ENCODE peak calls at places on chromosome 13, in five cellular contexts. P is neural progenitor cell, Y is thoracic aorta, E is astrocyte, Q is tibial nerve. I is an unnamed sample.

GRCh38 chr13:96780105-96780504 is 214.2 kb downstream of the OXGR1 start:
- DNase-seq in P (no peak), Y (no peak), Q (no peak), E (no peak), I (no peak)

GRCh38 chr13:36101157-36101556 is 30.0 kb downstream of the DCLK1 start:
- DNase-seq in P (no peak), Y (no peak), E (no peak), Q (no peak), I (no peak)

GRCh38 chr13:30388401-30389283 is 33.7 kb upstream of the UBE2L5 start:
- DNase-seq in P (peak; percentile 13), Q (peak; percentile 41), Y (no peak), E (no peak), I (no peak)

GRCh38 chr13:43057653-43058317 is 34.4 kb downstream of the DNAJC15 start:
- DNase-seq in Y (no peak), P (peak; percentile 35), E (peak; percentile 55), Q (no peak), I (no peak)

GRCh38 chr13:99986751-99987150 is 5.2 kb downstream of the ZIC2 start:
- DNase-seq in P (peak; percentile 53), E (no peak), Y (no peak), Q (no peak), I (no peak)

GRCh38 chr13:40115456-40115855 is 460.0 kb downstream of the COG6 start:
- DNase-seq in Y (no peak), P (no peak), Q (no peak), E (no peak), I (no peak)

GRCh38 chr13:31947105-31947504 is 84.5 kb upstream of the FRY start:
- DNase-seq in Y (no peak), E (no peak), P (peak; percentile 16), Q (no peak), I (no peak)

GRCh38 chr13:109363431-109363830 is 423.0 kb downstream of the IRS2 start:
- DNase-seq in Q (no peak), P (no peak), E (no peak), Y (no peak), I (no peak)

GRCh38 chr13:101757446-101758039 is 305.1 kb downstream of the ITGBL1 start:
- DNase-seq in Y (no peak), Q (no peak), E (peak; percentile 14), P (peak; percentile 9), I (no peak)

GRCh38 chr13:53411443-53411842 is 382.8 kb downstream of the OLFM4 start:
- DNase-seq in E (no peak), Q (no peak), Y (no peak), P (peak; percentile 63), I (no peak)

GRCh38 chr13:89402211-89402610 is 1731.0 kb downstream of the SLITRK5 start:
- DNase-seq in E (no peak), Q (no peak), P (no peak), Y (no peak), I (no peak)

GRCh38 chr13:40377783-40378182 is 288.7 kb downstream of the FOXO1 start:
- DNase-seq in Y (no peak), Q (no peak), P (no peak), E (peak; percentile 75), I (no peak)

GRCh38 chr13:100131863-100132574 is 43.1 kb downstream of the PCCA start:
- DNase-seq in P (no peak), Q (no peak), E (peak; percentile 95), Y (no peak), I (no peak)

GRCh38 chr13:65011403-65011802 is 2218.7 kb downstream of the PCDH9 start:
- DNase-seq in E (no peak), Q (no peak), P (no peak), Y (no peak), I (no peak)

GRCh38 chr13:113110852-113111315 is 5.3 kb downstream of the F7 start:
- DNase-seq in Q (no peak), P (no peak), E (no peak), Y (no peak), I (no peak)

GRCh38 chr13:28220166-28220565 is 81.8 kb downstream of the PAN3 start:
- DNase-seq in Y (no peak), P (no peak), E (peak; percentile 7), Q (no peak), I (no peak)

GRCh38 chr13:43528992-43529391 is 257.8 kb downstream of the ENOX1 start:
- DNase-seq in P (no peak), E (no peak), Y (no peak), Q (no peak), I (no peak)

GRCh38 chr13:74574964-74575728 is 440.9 kb upstream of the KLF12 start:
- DNase-seq in E (no peak), Q (no peak), Y (no peak), P (no peak), I (no peak)

GRCh38 chr13:64553411-64554129 is 2676.6 kb downstream of the PCDH9 start:
- DNase-seq in Q (no peak), P (no peak), E (peak; percentile 32), Y (no peak), I (no peak)

GRCh38 chr13:103243495-103243894 is 177.3 kb upstream of the SLC10A2 start:
- DNase-seq in Y (no peak), P (no peak), E (no peak), Q (no peak), I (no peak)

GRCh38 chr13:24511019-24511823 is 1.4 kb downstream of the PARP4 start:
- DNase-seq in Q (peak; percentile 26), P (peak; percentile 11), E (peak; percentile 95), Y (no peak), I (peak; percentile 66)

GRCh38 chr13:66803013-66803739 is 427.0 kb downstream of the PCDH9 start:
- DNase-seq in Q (no peak), E (no peak), Y (no peak), P (no peak), I (no peak)

GRCh38 chr13:41780736-41781708 is 179.9 kb downstream of the VWA8 start:
- DNase-seq in Q (no peak), Y (no peak), P (no peak), E (peak; percentile 88), I (no peak)

GRCh38 chr13:30752201-30752797 is 17.0 kb downstream of the ALOX5AP start:
- DNase-seq in E (peak; percentile 79), Y (no peak), P (no peak), Q (no peak), I (no peak)

GRCh38 chr13:63910406-63910957 is 2494.8 kb upstream of the PCDH20 start:
- DNase-seq in Q (no peak), P (peak; percentile 66), E (peak; percentile 6), Y (no peak), I (no peak)

GRCh38 chr13:23461544-23461943 is 28.0 kb upstream of the SACS start:
- DNase-seq in Y (no peak), Q (no peak), E (no peak), P (no peak), I (no peak)

GRCh38 chr13:80305737-80306136 is 35.2 kb downstream of the SPRY2 start:
- DNase-seq in P (no peak), E (no peak), Q (no peak), Y (no peak), I (no peak)

GRCh38 chr13:50450279-50450678 is 393.2 kb downstream of the DLEU7 start:
- DNase-seq in E (no peak), Q (no peak), P (no peak), Y (no peak), I (no peak)

GRCh38 chr13:51996660-51997059 is 14.6 kb downstream of the ATP7B start:
- DNase-seq in P (no peak), Y (no peak), Q (no peak), E (no peak), I (no peak)

GRCh38 chr13:33275916-33276315 is 9.6 kb downstream of the STARD13 start:
- DNase-seq in P (no peak), Y (no peak), E (peak; percentile 96), Q (no peak), I (no peak)

GRCh38 chr13:113623491-113624234 is 34.3 kb downstream of the ATP4B start:
- DNase-seq in E (no peak), Y (no peak), P (no peak), Q (no peak), I (no peak)

GRCh38 chr13:65724261-65724660 is 1505.9 kb downstream of the PCDH9 start:
- DNase-seq in E (peak; percentile 68), Y (no peak), Q (no peak), P (no peak), I (no peak)

GRCh38 chr13:43077446-43077845 is 54.1 kb downstream of the DNAJC15 start:
- DNase-seq in P (peak; percentile 43), Y (no peak), Q (no peak), E (no peak), I (no peak)

GRCh38 chr13:44919103-44919804 is 70.0 kb downstream of the NUFIP1 start:
- DNase-seq in P (no peak), Q (no peak), E (no peak), Y (no peak), I (no peak)

GRCh38 chr13:41782086-41782485 is 178.8 kb downstream of the VWA8 start:
- DNase-seq in Y (no peak), Q (no peak), P (peak; percentile 55), E (no peak), I (no peak)

GRCh38 chr13:46575843-46576242 is 22.9 kb downstream of the LRCH1 start:
- DNase-seq in Q (no peak), P (peak; percentile 41), Y (no peak), E (peak; percentile 95), I (no peak)
- H3K27ac ChIP-seq in Q (peak overlapping the region; percentile 31), P (no peak overlapping the region), Y (peak overlapping the region; percentile 43), E (peak overlapping the region; percentile 44), I (no peak overlapping the region)

GRCh38 chr13:72645521-72645920 is 81.9 kb downstream of the MZT1 start:
- DNase-seq in E (no peak), P (no peak), Q (no peak), Y (no peak), I (no peak)

GRCh38 chr13:72656357-72656756 is 71.1 kb downstream of the MZT1 start:
- DNase-seq in Y (no peak), P (no peak), Q (no peak), E (no peak), I (no peak)

GRCh38 chr13:72652681-72653080 is 74.7 kb downstream of the MZT1 start:
- DNase-seq in E (peak; percentile 55), Y (no peak), P (no peak), Q (no peak), I (no peak)

GRCh38 chr13:72648513-72649065 is 78.8 kb downstream of the MZT1 start:
- DNase-seq in E (no peak), P (peak; percentile 46), Y (no peak), Q (no peak), I (no peak)

GRCh38 chr13:72651196-72651595 is 76.2 kb downstream of the MZT1 start:
- DNase-seq in E (no peak), P (peak; percentile 58), Q (no peak), Y (no peak), I (no peak)
- TF ChIP-seq CTCF in E (peak; percentile 30), P (peak; percentile 67), Q (no peak), Y (no peak), I (no peak)

DNA sequence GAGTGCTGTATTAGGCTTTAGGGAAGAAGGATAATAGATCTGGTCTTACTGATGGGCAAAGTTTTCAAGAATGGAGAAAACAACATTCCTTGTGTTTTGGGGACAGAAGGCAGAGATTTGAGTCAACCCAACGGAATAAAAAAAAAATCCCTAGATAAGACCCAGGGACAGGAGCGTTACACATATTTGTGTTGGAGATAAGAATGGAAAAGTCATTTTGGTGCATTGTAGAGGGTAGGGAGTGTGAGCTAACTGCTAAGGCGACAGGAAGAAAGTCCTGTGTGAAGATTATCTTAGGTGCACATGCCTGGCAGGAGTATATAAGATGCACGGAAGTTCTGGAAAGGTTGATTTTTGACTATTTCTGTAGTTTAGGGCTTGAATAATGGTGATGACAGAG is 450.3 kb upstream of the ARGLU1 start:
- DNase-seq in P (no peak), E (no peak), Q (no peak), Y (no peak), I (no peak)
- H3K4me3 ChIP-seq in P (no peak overlapping the region), E (no peak overlapping the region), Q (no peak overlapping the region), Y (no peak overlapping the region), I (no peak overlapping the region)

GRCh38 chr13:76758257-76758656 is 127.9 kb downstream of the KCTD12 start:
- DNase-seq in E (no peak), Q (no peak), P (no peak), Y (no peak), I (no peak)
- H3K27ac ChIP-seq in E (no peak overlapping the region), Q (no peak overlapping the region), P (no peak overlapping the region), Y (no peak overlapping the region), I (no peak overlapping the region)